ENCODE peak calls at places on chromosomes 2 and 18, in four cellular contexts. I, M, R and Y are unnamed samples.

GRCh38 chr2:195503208-195503607 is 153.8 kb upstream of the SLC39A10 start:
- DNase-seq in R (no peak), I (no peak), M (no peak), Y (no peak)

GRCh38 chr2:237290249-237290648 is 123.7 kb downstream of the COL6A3 start:
- DNase-seq in R (no peak), M (no peak), I (no peak), Y (no peak)

GRCh38 chr18:8944871-8945245 is 157.6 kb upstream of the NDUFV2 start:
- DNase-seq in I (no peak), M (no peak), R (no peak), Y (no peak)

GRCh38 chr2:172038604-172039003 is 38.9 kb downstream of the METAP1D start:
- DNase-seq in M (no peak), R (no peak), I (no peak), Y (no peak)

GRCh38 chr2:119059287-119059686 is 99.3 kb downstream of the C1QL2 start:
- DNase-seq in M (no peak), R (no peak), I (no peak), Y (no peak)

GRCh38 chr2:197867630-197868029 is 63.2 kb downstream of the PLCL1 start:
- DNase-seq in I (no peak), R (no peak), M (no peak), Y (no peak)

GRCh38 chr2:229346801-229347540 is 75.9 kb upstream of the PID1 start:
- DNase-seq in I (no peak), M (no peak), R (no peak), Y (no peak)

GRCh38 chr2:238043851-238044250 is 16.9 kb upstream of the SCLY start:
- DNase-seq in R (no peak), I (no peak), M (no peak), Y (no peak)

GRCh38 chr2:239920616-239921365 is 104.4 kb downstream of the NDUFA10 start:
- DNase-seq in M (no peak), I (no peak), R (no peak), Y (no peak)

GRCh38 chr2:2577366-2577765 is 246.3 kb upstream of the MYT1L start:
- DNase-seq in R (no peak), I (no peak), M (no peak), Y (peak)

GRCh38 chr2:31188141-31188540 is 29.2 kb downstream of the CAPN14 start:
- DNase-seq in I (no peak), R (no peak), M (no peak), Y (no peak)

GRCh38 chr2:433216-433615 is 145.3 kb upstream of the ALKAL2 start:
- DNase-seq in I (no peak), R (no peak), M (no peak), Y (no peak)

GRCh38 chr2:133504566-133505505 is 63.4 kb downstream of the NCKAP5 start:
- DNase-seq in I (no peak), M (no peak), R (no peak), Y (no peak)

GRCh38 chr2:100376836-100377235 is 40.6 kb downstream of the CHST10 start:
- DNase-seq in M (no peak), I (no peak), R (no peak), Y (no peak)
- TF ChIP-seq GABPA in M (no peak), I (no peak), R (no peak), Y (no peak)

GRCh38 chr2:136362676-136363390 is 244.9 kb upstream of the CXCR4 start:
- DNase-seq in R (no peak), I (peak), M (no peak), Y (no peak)
- TF ChIP-seq GABPA in R (no peak), I (no peak), M (no peak), Y (no peak)

DNA sequence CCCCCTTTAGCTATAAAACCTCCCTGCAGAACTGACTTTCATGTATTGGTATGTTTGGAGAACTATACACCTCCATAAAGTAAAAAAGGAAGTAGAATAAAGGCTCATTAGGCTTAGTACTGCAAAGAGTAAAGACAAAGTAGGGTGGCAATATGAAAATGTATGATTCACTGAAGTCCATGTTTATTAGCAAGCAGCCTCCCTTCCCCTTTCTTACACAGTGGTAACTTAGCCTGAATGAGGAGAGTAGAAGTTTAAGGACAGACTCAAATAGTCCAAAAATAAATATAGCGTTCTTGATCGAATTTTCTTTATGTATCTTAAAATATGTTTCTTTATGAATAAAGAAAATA is 1.5 kb downstream of the ZNF804A start:
- DNase-seq in M (no peak), I (no peak), R (no peak), Y (no peak)
- TF ChIP-seq GABPA in M (no peak), I (no peak), R (no peak), Y (no peak)

GRCh38 chr2:145421841-145422240 is 901.9 kb upstream of the ZEB2 start:
- DNase-seq in I (no peak), R (no peak), M (no peak), Y (no peak)
- TF ChIP-seq GABPA in I (no peak), R (no peak), M (no peak), Y (no peak)

GRCh38 chr2:6429210-6429986 is 436.3 kb downstream of the CMPK2 start:
- DNase-seq in I (no peak), M (no peak), R (no peak), Y (no peak)
- TF ChIP-seq GABPA in I (no peak), M (no peak), R (no peak), Y (no peak)

GRCh38 chr2:201413143-201413542 is 38.1 kb downstream of the TRAK2 start:
- DNase-seq in R (peak), I (no peak), M (no peak), Y (no peak)
- TF ChIP-seq GABPA in R (no peak), I (no peak), M (no peak), Y (no peak)

GRCh38 chr2:170771049-170771937 is 1.1 kb downstream of the ERICH2 start:
- DNase-seq in I (peak), M (no peak), R (peak), Y (no peak)
- TF ChIP-seq GABPA in I (no peak), M (no peak), R (no peak), Y (no peak)

GRCh38 chr2:103738108-103738507 is 976.3 kb downstream of the TMEM182 start:
- DNase-seq in I (no peak), M (no peak), R (no peak), Y (no peak)

GRCh38 chr2:103734911-103735310 is 973.1 kb downstream of the TMEM182 start:
- DNase-seq in R (no peak), I (no peak), M (no peak), Y (no peak)

GRCh38 chr2:103738626-103739025 is 976.8 kb downstream of the TMEM182 start:
- DNase-seq in I (no peak), R (no peak), M (no peak), Y (no peak)

DNA sequence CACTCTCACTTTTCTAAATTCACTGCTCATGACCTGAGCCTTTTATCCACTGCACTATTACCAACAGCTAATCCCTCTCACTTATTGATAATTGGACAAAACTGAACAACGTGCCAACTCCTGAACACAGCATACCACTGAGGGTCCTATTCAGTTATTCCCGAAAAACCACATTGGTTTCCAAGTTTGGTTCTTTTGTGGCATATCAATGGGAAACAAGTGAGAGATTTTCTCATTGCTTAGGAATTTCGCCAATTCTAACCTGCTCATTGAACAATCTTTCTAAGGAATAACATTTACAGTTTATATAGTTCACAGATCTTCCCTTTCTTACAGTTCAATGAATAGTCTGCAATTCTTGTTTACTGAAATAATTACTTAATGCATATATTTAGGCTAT is 977.4 kb downstream of the TMEM182 start:
- DNase-seq in R (no peak), M (no peak), I (no peak), Y (no peak)
- TF ChIP-seq GABPA in R (no peak), M (no peak), I (no peak), Y (no peak)

DNA sequence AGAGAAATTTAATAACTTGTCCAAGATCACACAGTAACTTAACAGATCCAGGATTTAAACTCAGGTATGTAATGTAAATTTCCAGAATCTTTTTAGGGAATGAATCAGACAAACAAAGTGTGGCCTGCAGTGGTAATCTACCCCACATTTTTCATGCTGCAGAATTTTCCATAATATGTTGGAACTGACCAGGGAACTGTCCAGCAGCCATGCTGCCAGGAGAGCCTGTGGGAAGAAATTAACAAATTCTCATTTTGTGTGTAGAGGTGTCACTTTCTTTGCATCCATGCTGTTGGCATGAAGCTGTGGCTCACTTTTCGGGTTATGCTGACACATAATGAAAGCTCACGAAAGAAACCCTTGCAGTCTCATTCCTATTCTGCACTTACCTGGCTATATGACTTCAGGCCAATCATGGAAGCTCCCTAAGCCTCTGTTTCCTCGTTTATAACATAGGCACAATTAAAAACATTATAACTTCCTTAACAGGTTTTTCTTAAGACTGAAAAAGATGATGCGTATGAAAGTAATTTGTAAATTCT is 54.7 kb downstream of the CDKL4 start:
- DNase-seq in R (no peak), I (no peak), M (no peak), Y (no peak)
- TF ChIP-seq GABPA in R (no peak), I (no peak), M (no peak), Y (no peak)

GRCh38 chr2:26462100-26462499 is 15.8 kb downstream of the OTOF start:
- DNase-seq in I (no peak), R (no peak), M (no peak), Y (no peak)

GRCh38 chr2:26461601-26462023 is 16.3 kb downstream of the OTOF start:
- DNase-seq in M (no peak), I (no peak), R (no peak), Y (no peak)

GRCh38 chr2:26463252-26464207 is 14.4 kb downstream of the OTOF start:
- DNase-seq in I (no peak), M (peak), R (no peak), Y (peak)

GRCh38 chr2:26464390-26465265 is 13.3 kb downstream of the OTOF start:
- DNase-seq in I (no peak), M (no peak), R (no peak), Y (peak)

DNA sequence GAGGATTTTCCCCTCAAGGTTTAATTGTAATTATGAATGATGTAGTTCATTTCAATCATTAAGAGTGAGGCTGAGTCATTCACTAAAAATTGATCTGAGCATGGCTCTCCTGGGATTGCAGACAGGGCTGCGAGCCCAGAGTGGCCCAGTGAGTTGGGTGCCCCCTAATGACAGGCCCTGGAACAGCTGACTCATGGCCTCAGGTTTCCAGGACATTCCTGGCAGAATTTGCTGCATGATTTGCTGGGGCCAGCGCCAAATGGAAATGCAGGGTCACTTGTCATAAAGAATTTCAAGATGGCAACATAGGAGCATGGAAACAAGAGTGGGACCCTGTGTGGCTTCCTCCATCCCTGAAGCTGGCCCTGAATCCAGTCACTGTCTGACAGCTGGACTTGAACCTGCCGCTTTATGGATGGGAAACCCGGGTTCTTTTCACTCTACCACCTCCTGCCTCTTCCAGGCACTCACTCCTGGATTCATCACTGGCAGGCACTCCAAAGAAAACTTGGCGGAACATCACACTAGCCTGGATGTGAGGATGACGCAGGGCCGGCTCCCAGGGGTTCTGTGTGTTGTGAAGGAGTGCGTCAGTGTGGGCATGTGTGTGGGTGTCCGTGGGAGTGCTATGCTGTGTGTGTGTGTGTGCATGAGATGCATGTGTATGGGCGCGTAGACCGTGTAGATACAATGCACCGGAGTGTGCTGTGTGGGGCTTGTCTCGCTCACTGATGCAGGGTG is 15.2 kb downstream of the OTOF start:
- DNase-seq in I (no peak), M (peak), R (peak), Y (peak)
- TF ChIP-seq GABPA in I (no peak), M (no peak), R (no peak), Y (no peak)